ENCODE peak calls at places on chromosomes 6 and 20, in seven cellular contexts. K is adrenal gland, G is A549, J is heart left ventricle, Y is breast epithelium, W is stomach, Z is Peyer's patch. Q is an unnamed sample.

GRCh38 chr20:63567382-63568169 is 6.5 kb downstream of the HELZ2 start:
- DNase-seq in K (peak; percentile 51), G (no peak), J (peak; percentile 62), Y (no peak), W (peak; percentile 59), Z (peak; percentile 75), Q (no peak)

GRCh38 chr20:62364911-62365736 is 2.0 kb downstream of the LAMA5 start:
- DNase-seq in K (peak; percentile 96), G (peak; percentile 56), J (peak; percentile 86), Y (no peak), W (peak; percentile 56), Z (no peak), Q (no peak)

GRCh38 chr6:23055523-23055922 is 486.2 kb downstream of the HDGFL1 start:
- DNase-seq in K (no peak), G (no peak), J (no peak), Y (no peak), W (no peak), Z (no peak), Q (no peak)

GRCh38 chr20:25468126-25469075 is 60.9 kb downstream of the GINS1 start:
- DNase-seq in K (no peak), G (no peak), J (no peak), Y (no peak), W (no peak), Z (no peak), Q (no peak)

GRCh38 chr6:44415424-44415823 is 27.9 kb downstream of the CDC5L start:
- DNase-seq in K (no peak), G (peak; percentile 7), J (no peak), Y (no peak), W (peak; percentile 58), Z (no peak), Q (no peak)

GRCh38 chr6:111559193-111560097 is 46.2 kb downstream of the TRAF3IP2 start:
- DNase-seq in K (no peak), G (no peak), J (no peak), Y (no peak), W (no peak), Z (no peak), Q (no peak)

GRCh38 chr6:154757352-154758095 is 24.3 kb downstream of the SCAF8 start:
- DNase-seq in K (peak; percentile 24), G (no peak), J (no peak), Y (no peak), W (no peak), Z (no peak), Q (no peak)

GRCh38 chr6:29748391-29749352 is 25.4 kb downstream of the HLA-F start:
- DNase-seq in K (peak; percentile 96), G (peak; percentile 73), J (peak; percentile 96), Y (peak; percentile 96), W (peak; percentile 93), Z (peak; percentile 97), Q (peak; percentile 87)

GRCh38 chr6:44430322-44430721 is 42.8 kb downstream of the CDC5L start:
- DNase-seq in K (no peak), G (no peak), J (no peak), Y (no peak), W (no peak), Z (no peak), Q (no peak)

GRCh38 chr20:45685896-45686295 is 15.9 kb upstream of the WFDC11 start:
- DNase-seq in K (no peak), G (peak; percentile 25), J (no peak), Y (no peak), W (no peak), Z (no peak), Q (no peak)

GRCh38 chr6:41427642-41428401 is 92.4 kb downstream of the NCR2 start:
- DNase-seq in K (peak; percentile 14), G (peak; percentile 11), J (peak; percentile 47), Y (peak; percentile 58), W (peak; percentile 89), Z (peak; percentile 33), Q (peak; percentile 58)

GRCh38 chr20:63508072-63508768 is 9.3 kb upstream of the EEF1A2 start:
- DNase-seq in K (no peak), G (no peak), J (no peak), Y (no peak), W (no peak), Z (no peak), Q (no peak)

GRCh38 chr20:40882173-40882572 is 146.4 kb upstream of the TOP1 start:
- DNase-seq in K (no peak), G (no peak), J (no peak), Y (no peak), W (no peak), Z (no peak), Q (no peak)

GRCh38 chr6:156779206-156780116 is 2.3 kb downstream of the ARID1B start:
- DNase-seq in K (peak; percentile 62), G (peak; percentile 40), J (peak; percentile 59), Y (peak; percentile 34), W (peak; percentile 58), Z (peak; percentile 44), Q (no peak)

GRCh38 chr20:57627972-57628650 is 7.9 kb upstream of the ZBP1 start:
- DNase-seq in K (peak; percentile 57), G (no peak), J (peak; percentile 47), Y (no peak), W (no peak), Z (peak; percentile 83), Q (no peak)

GRCh38 chr6:100317031-100317430 is 147.7 kb downstream of the SIM1 start:
- DNase-seq in K (no peak), G (no peak), J (no peak), Y (no peak), W (no peak), Z (no peak), Q (no peak)

GRCh38 chr6:11675610-11676009 is 103.0 kb downstream of the ADTRP start:
- DNase-seq in K (peak; percentile 11), G (no peak), J (no peak), Y (no peak), W (no peak), Z (no peak), Q (no peak)

GRCh38 chr6:131130546-131130925 is 4.7 kb upstream of the AKAP7 start:
- DNase-seq in K (no peak), G (no peak), J (no peak), Y (no peak), W (no peak), Z (no peak), Q (no peak)

GRCh38 chr6:130602151-130602770 is 224.9 kb upstream of the SMLR1 start:
- DNase-seq in K (peak; percentile 27), G (peak; percentile 30), J (no peak), Y (no peak), W (no peak), Z (no peak), Q (peak; percentile 29)

GRCh38 chr6:84362180-84362821 is 134.9 kb upstream of the CEP162 start:
- DNase-seq in K (no peak), G (no peak), J (no peak), Y (no peak), W (no peak), Z (no peak), Q (no peak)

GRCh38 chr6:69865126-69865525 is 1.2 kb upstream of the COL19A1 start:
- DNase-seq in K (peak; percentile 5), G (no peak), J (no peak), Y (no peak), W (no peak), Z (no peak), Q (no peak)

GRCh38 chr6:150717419-150717818 is 117.7 kb downstream of the PLEKHG1 start:
- DNase-seq in K (no peak), G (peak; percentile 27), J (no peak), Y (peak; percentile 30), W (peak; percentile 66), Z (no peak), Q (no peak)

GRCh38 chr20:21767739-21768223 is 62.3 kb downstream of the PAX1 start:
- DNase-seq in K (peak; percentile 62), G (peak; percentile 36), J (no peak), Y (no peak), W (no peak), Z (no peak), Q (no peak)

GRCh38 chr20:31603822-31604566 is 1.1 kb upstream of the ID1 start:
- DNase-seq in K (peak; percentile 96), G (peak; percentile 99), J (peak; percentile 98), Y (peak; percentile 85), W (peak; percentile 96), Z (peak; percentile 85), Q (peak; percentile 70)

GRCh38 chr20:57400262-57400701 is 9.1 kb downstream of the RBM38 start:
- DNase-seq in K (no peak), G (no peak), J (peak; percentile 23), Y (no peak), W (no peak), Z (peak; percentile 60), Q (no peak)

GRCh38 chr20:41436679-41437078 is 70.1 kb upstream of the EMILIN3 start:
- DNase-seq in K (no peak), G (no peak), J (no peak), Y (no peak), W (no peak), Z (no peak), Q (no peak)

DNA sequence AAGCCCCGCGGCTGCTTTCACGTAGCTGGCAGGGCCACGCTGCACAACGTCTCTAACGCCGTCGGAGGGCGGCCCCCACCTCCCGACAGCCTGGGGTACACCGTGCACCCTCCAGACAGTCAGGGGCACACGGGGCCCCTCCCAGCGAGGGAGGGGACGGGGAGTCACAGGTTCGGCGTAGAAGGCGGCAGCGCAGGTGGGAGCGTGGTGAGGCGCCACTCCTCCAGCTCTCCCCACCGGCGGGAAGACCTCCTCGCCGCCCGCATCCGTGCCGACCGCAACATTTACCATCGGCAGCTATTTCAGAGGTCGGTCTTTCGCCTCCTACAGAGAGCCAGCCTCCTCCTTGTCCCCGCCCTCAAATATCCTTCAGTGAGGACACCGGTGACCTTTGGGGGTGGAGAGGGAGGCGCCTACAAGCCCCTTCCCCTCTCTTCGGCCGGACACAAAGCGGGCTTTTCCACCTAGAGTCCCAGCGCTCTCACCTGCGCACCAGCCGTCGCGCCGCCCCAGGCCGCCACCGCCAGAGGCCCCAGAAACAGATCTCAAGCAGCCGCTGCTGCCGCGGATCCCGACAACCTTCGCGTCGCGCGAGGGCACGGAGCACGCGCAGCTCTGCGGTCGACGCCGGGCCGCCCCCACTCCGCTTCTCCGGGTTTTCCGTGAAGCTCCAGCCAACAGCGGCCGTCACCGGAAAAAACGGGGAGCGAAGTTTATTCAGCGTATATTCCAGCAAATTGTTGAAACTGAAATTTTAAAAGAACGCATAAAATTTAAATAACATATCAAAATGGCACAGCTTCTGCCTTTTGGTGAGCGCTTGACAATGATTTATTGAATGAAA is at the start of gene MKKS:
- DNase-seq in K (peak; percentile 91), G (peak; percentile 95), J (peak; percentile 95), Y (peak; percentile 77), W (peak; percentile 89), Z (peak; percentile 78), Q (peak; percentile 64)
- TF ChIP-seq POLR2A in K (peak; percentile 45), G (peak; percentile 50), J (no peak), Y (no peak), W (no peak), Z (peak; percentile 51), Q (peak; percentile 61)

GRCh38 chr20:50462093-50462685 is 48.0 kb upstream of the PTPN1 start:
- DNase-seq in K (no peak), G (no peak), J (no peak), Y (no peak), W (no peak), Z (no peak), Q (no peak)
- TF ChIP-seq POLR2A in K (no peak), G (no peak), J (no peak), Y (no peak), W (no peak), Z (no peak), Q (no peak)

GRCh38 chr6:158969148-158969547 is 30.9 kb downstream of the RSPH3 start:
- DNase-seq in K (no peak), G (peak; percentile 29), J (no peak), Y (no peak), W (no peak), Z (no peak), Q (no peak)
- TF ChIP-seq POLR2A in K (no peak), G (no peak), J (no peak), Y (no peak), W (no peak), Z (no peak), Q (no peak)

GRCh38 chr6:10479939-10480700 is 41.0 kb upstream of the GCNT2 start:
- DNase-seq in K (no peak), G (no peak), J (no peak), Y (no peak), W (no peak), Z (no peak), Q (no peak)
- TF ChIP-seq POLR2A in K (no peak), G (no peak), J (no peak), Y (no peak), W (no peak), Z (no peak), Q (no peak)

Q was measured in H54.